ENCODE peak calls at places on chromosomes 6 and 20, in ten cellular contexts. One of them, this sample, is unnamed.

GRCh38 chr6:44012078-44012493 is 115.2 kb downstream of the MRPL14 start:
- DNase-seq in WERI-Rb-1: peak; percentile 1
- DNase-seq in activated T-helper 1 cell treated with anti-CD3 and anti-CD28 coated beads, Interleukin-2, amount 50 U/mL, for 16 hours: no peak
- DNase-seq in mesothelial cell of epicardium: no peak
- DNase-seq in A673: no peak
- DNase-seq in iPS-NIHi11: no peak
- DNase-seq in activated CD4-positive, alpha-beta T cell treated with anti-CD3 and anti-CD28 coated beads, Interleukin-2, amount 50 U/mL, for 4 hours: no peak
- DNase-seq in SHP77: no peak
- DNase-seq in HTR-8/SVneo: peak; percentile 39
- DNase-seq in AG09309: peak; percentile 95
- DNase-seq in this sample: no peak

GRCh38 chr6:95581073-95581472 is 3.7 kb downstream of the MANEA start:
- DNase-seq in AG09309: no peak
- DNase-seq in iPS-NIHi11: no peak
- DNase-seq in activated T-helper 1 cell treated with anti-CD3 and anti-CD28 coated beads, Interleukin-2, amount 50 U/mL, for 16 hours: no peak
- DNase-seq in A673: no peak
- DNase-seq in activated CD4-positive, alpha-beta T cell treated with anti-CD3 and anti-CD28 coated beads, Interleukin-2, amount 50 U/mL, for 4 hours: no peak
- DNase-seq in WERI-Rb-1: no peak
- DNase-seq in mesothelial cell of epicardium: no peak
- DNase-seq in HTR-8/SVneo: no peak
- DNase-seq in SHP77: peak; percentile 32
- DNase-seq in this sample: no peak

GRCh38 chr20:51938557-51939324 is 136.4 kb upstream of the SALL4 start:
- DNase-seq in HTR-8/SVneo: no peak
- DNase-seq in activated T-helper 1 cell treated with anti-CD3 and anti-CD28 coated beads, Interleukin-2, amount 50 U/mL, for 16 hours: no peak
- DNase-seq in SHP77: no peak
- DNase-seq in activated CD4-positive, alpha-beta T cell treated with anti-CD3 and anti-CD28 coated beads, Interleukin-2, amount 50 U/mL, for 4 hours: no peak
- DNase-seq in AG09309: no peak
- DNase-seq in iPS-NIHi11: no peak
- DNase-seq in mesothelial cell of epicardium: no peak
- DNase-seq in WERI-Rb-1: no peak
- DNase-seq in A673: peak; percentile 84
- DNase-seq in this sample: no peak

GRCh38 chr6:157269261-157269794 is 54.0 kb downstream of the TMEM242 start:
- DNase-seq in activated CD4-positive, alpha-beta T cell treated with anti-CD3 and anti-CD28 coated beads, Interleukin-2, amount 50 U/mL, for 4 hours: no peak
- DNase-seq in mesothelial cell of epicardium: peak; percentile 57
- DNase-seq in WERI-Rb-1: no peak
- DNase-seq in iPS-NIHi11: no peak
- DNase-seq in HTR-8/SVneo: peak; percentile 18
- DNase-seq in activated T-helper 1 cell treated with anti-CD3 and anti-CD28 coated beads, Interleukin-2, amount 50 U/mL, for 16 hours: no peak
- DNase-seq in AG09309: peak; percentile 31
- DNase-seq in SHP77: peak; percentile 53
- DNase-seq in A673: no peak
- DNase-seq in this sample: no peak

GRCh38 chr6:80633412-80633811 is 526.9 kb downstream of the BCKDHB start:
- DNase-seq in WERI-Rb-1: no peak
- DNase-seq in AG09309: no peak
- DNase-seq in mesothelial cell of epicardium: no peak
- DNase-seq in A673: no peak
- DNase-seq in HTR-8/SVneo: no peak
- DNase-seq in SHP77: no peak
- DNase-seq in activated T-helper 1 cell treated with anti-CD3 and anti-CD28 coated beads, Interleukin-2, amount 50 U/mL, for 16 hours: no peak
- DNase-seq in iPS-NIHi11: no peak
- DNase-seq in activated CD4-positive, alpha-beta T cell treated with anti-CD3 and anti-CD28 coated beads, Interleukin-2, amount 50 U/mL, for 4 hours: no peak
- DNase-seq in this sample: no peak

GRCh38 chr6:26199773-26200728 is 112.8 kb downstream of the HFE start:
- DNase-seq in HTR-8/SVneo: no peak
- DNase-seq in WERI-Rb-1: no peak
- DNase-seq in A673: peak; percentile 34
- DNase-seq in mesothelial cell of epicardium: no peak
- DNase-seq in AG09309: no peak
- DNase-seq in activated CD4-positive, alpha-beta T cell treated with anti-CD3 and anti-CD28 coated beads, Interleukin-2, amount 50 U/mL, for 4 hours: no peak
- DNase-seq in iPS-NIHi11: no peak
- DNase-seq in activated T-helper 1 cell treated with anti-CD3 and anti-CD28 coated beads, Interleukin-2, amount 50 U/mL, for 16 hours: no peak
- DNase-seq in SHP77: no peak
- DNase-seq in this sample: no peak

GRCh38 chr20:5073154-5074049 is 46.4 kb downstream of the PCNA start:
- DNase-seq in activated T-helper 1 cell treated with anti-CD3 and anti-CD28 coated beads, Interleukin-2, amount 50 U/mL, for 16 hours: no peak
- DNase-seq in AG09309: peak; percentile 43
- DNase-seq in mesothelial cell of epicardium: no peak
- DNase-seq in activated CD4-positive, alpha-beta T cell treated with anti-CD3 and anti-CD28 coated beads, Interleukin-2, amount 50 U/mL, for 4 hours: no peak
- DNase-seq in SHP77: peak; percentile 70
- DNase-seq in WERI-Rb-1: no peak
- DNase-seq in iPS-NIHi11: peak; percentile 46
- DNase-seq in A673: no peak
- DNase-seq in HTR-8/SVneo: peak; percentile 55
- DNase-seq in this sample: no peak

GRCh38 chr6:114445846-114446245 is 103.0 kb upstream of the HS3ST5 start:
- DNase-seq in AG09309: no peak
- DNase-seq in activated CD4-positive, alpha-beta T cell treated with anti-CD3 and anti-CD28 coated beads, Interleukin-2, amount 50 U/mL, for 4 hours: no peak
- DNase-seq in A673: no peak
- DNase-seq in iPS-NIHi11: no peak
- DNase-seq in mesothelial cell of epicardium: no peak
- DNase-seq in WERI-Rb-1: no peak
- DNase-seq in HTR-8/SVneo: no peak
- DNase-seq in activated T-helper 1 cell treated with anti-CD3 and anti-CD28 coated beads, Interleukin-2, amount 50 U/mL, for 16 hours: no peak
- DNase-seq in SHP77: no peak
- DNase-seq in this sample: no peak

GRCh38 chr6:143064996-143065683 is 4.5 kb downstream of the AIG1 start:
- DNase-seq in WERI-Rb-1: no peak
- DNase-seq in AG09309: no peak
- DNase-seq in SHP77: no peak
- DNase-seq in activated CD4-positive, alpha-beta T cell treated with anti-CD3 and anti-CD28 coated beads, Interleukin-2, amount 50 U/mL, for 4 hours: no peak
- DNase-seq in iPS-NIHi11: no peak
- DNase-seq in HTR-8/SVneo: no peak
- DNase-seq in mesothelial cell of epicardium: no peak
- DNase-seq in activated T-helper 1 cell treated with anti-CD3 and anti-CD28 coated beads, Interleukin-2, amount 50 U/mL, for 16 hours: no peak
- DNase-seq in A673: no peak
- DNase-seq in this sample: no peak

GRCh38 chr6:32539839-32540238 is 9.8 kb upstream of the HLA-DRB5 start:
- DNase-seq in AG09309: no peak
- DNase-seq in WERI-Rb-1: no peak
- DNase-seq in A673: no peak
- DNase-seq in HTR-8/SVneo: no peak
- DNase-seq in activated T-helper 1 cell treated with anti-CD3 and anti-CD28 coated beads, Interleukin-2, amount 50 U/mL, for 16 hours: no peak
- DNase-seq in activated CD4-positive, alpha-beta T cell treated with anti-CD3 and anti-CD28 coated beads, Interleukin-2, amount 50 U/mL, for 4 hours: no peak
- DNase-seq in SHP77: no peak
- DNase-seq in mesothelial cell of epicardium: no peak
- DNase-seq in iPS-NIHi11: no peak
- DNase-seq in this sample: no peak

GRCh38 chr6:116580198-116580597 is 8.9 kb downstream of the RWDD1 start:
- DNase-seq in activated T-helper 1 cell treated with anti-CD3 and anti-CD28 coated beads, Interleukin-2, amount 50 U/mL, for 16 hours: no peak
- DNase-seq in activated CD4-positive, alpha-beta T cell treated with anti-CD3 and anti-CD28 coated beads, Interleukin-2, amount 50 U/mL, for 4 hours: no peak
- DNase-seq in AG09309: peak; percentile 57
- DNase-seq in HTR-8/SVneo: no peak
- DNase-seq in A673: no peak
- DNase-seq in WERI-Rb-1: no peak
- DNase-seq in SHP77: no peak
- DNase-seq in mesothelial cell of epicardium: no peak
- DNase-seq in iPS-NIHi11: no peak
- DNase-seq in this sample: no peak

GRCh38 chr6:131917318-131917717 is 33.9 kb downstream of the CCN2 start:
- DNase-seq in mesothelial cell of epicardium: no peak
- DNase-seq in activated T-helper 1 cell treated with anti-CD3 and anti-CD28 coated beads, Interleukin-2, amount 50 U/mL, for 16 hours: no peak
- DNase-seq in AG09309: no peak
- DNase-seq in activated CD4-positive, alpha-beta T cell treated with anti-CD3 and anti-CD28 coated beads, Interleukin-2, amount 50 U/mL, for 4 hours: no peak
- DNase-seq in iPS-NIHi11: no peak
- DNase-seq in WERI-Rb-1: no peak
- DNase-seq in A673: no peak
- DNase-seq in SHP77: no peak
- DNase-seq in HTR-8/SVneo: no peak
- DNase-seq in this sample: no peak

GRCh38 chr6:125316621-125317020 is 14.9 kb upstream of the HDDC2 start:
- DNase-seq in HTR-8/SVneo: no peak
- DNase-seq in mesothelial cell of epicardium: no peak
- DNase-seq in activated T-helper 1 cell treated with anti-CD3 and anti-CD28 coated beads, Interleukin-2, amount 50 U/mL, for 16 hours: no peak
- DNase-seq in AG09309: no peak
- DNase-seq in activated CD4-positive, alpha-beta T cell treated with anti-CD3 and anti-CD28 coated beads, Interleukin-2, amount 50 U/mL, for 4 hours: no peak
- DNase-seq in A673: no peak
- DNase-seq in WERI-Rb-1: no peak
- DNase-seq in SHP77: no peak
- DNase-seq in iPS-NIHi11: no peak
- DNase-seq in this sample: no peak

GRCh38 chr6:149716181-149716580 is 1.7 kb downstream of the LATS1 start:
- DNase-seq in HTR-8/SVneo: no peak
- DNase-seq in activated CD4-positive, alpha-beta T cell treated with anti-CD3 and anti-CD28 coated beads, Interleukin-2, amount 50 U/mL, for 4 hours: no peak
- DNase-seq in WERI-Rb-1: no peak
- DNase-seq in activated T-helper 1 cell treated with anti-CD3 and anti-CD28 coated beads, Interleukin-2, amount 50 U/mL, for 16 hours: no peak
- DNase-seq in AG09309: no peak
- DNase-seq in mesothelial cell of epicardium: no peak
- DNase-seq in A673: no peak
- DNase-seq in iPS-NIHi11: no peak
- DNase-seq in SHP77: no peak
- DNase-seq in this sample: no peak

GRCh38 chr6:52890018-52890417 is 19.5 kb downstream of the GSTA3 start:
- DNase-seq in HTR-8/SVneo: no peak
- DNase-seq in mesothelial cell of epicardium: no peak
- DNase-seq in A673: no peak
- DNase-seq in activated CD4-positive, alpha-beta T cell treated with anti-CD3 and anti-CD28 coated beads, Interleukin-2, amount 50 U/mL, for 4 hours: no peak
- DNase-seq in WERI-Rb-1: no peak
- DNase-seq in activated T-helper 1 cell treated with anti-CD3 and anti-CD28 coated beads, Interleukin-2, amount 50 U/mL, for 16 hours: no peak
- DNase-seq in AG09309: no peak
- DNase-seq in SHP77: no peak
- DNase-seq in iPS-NIHi11: no peak
- DNase-seq in this sample: no peak

GRCh38 chr6:106747139-106747538 is 117.8 kb downstream of the QRSL1 start:
- DNase-seq in mesothelial cell of epicardium: no peak
- DNase-seq in AG09309: no peak
- DNase-seq in iPS-NIHi11: no peak
- DNase-seq in HTR-8/SVneo: no peak
- DNase-seq in activated T-helper 1 cell treated with anti-CD3 and anti-CD28 coated beads, Interleukin-2, amount 50 U/mL, for 16 hours: no peak
- DNase-seq in A673: no peak
- DNase-seq in WERI-Rb-1: no peak
- DNase-seq in activated CD4-positive, alpha-beta T cell treated with anti-CD3 and anti-CD28 coated beads, Interleukin-2, amount 50 U/mL, for 4 hours: no peak
- DNase-seq in SHP77: peak; percentile 92
- DNase-seq in this sample: no peak

GRCh38 chr6:79180082-79180481 is 54.4 kb downstream of the HMGN3 start:
- DNase-seq in activated T-helper 1 cell treated with anti-CD3 and anti-CD28 coated beads, Interleukin-2, amount 50 U/mL, for 16 hours: no peak
- DNase-seq in AG09309: no peak
- DNase-seq in mesothelial cell of epicardium: no peak
- DNase-seq in activated CD4-positive, alpha-beta T cell treated with anti-CD3 and anti-CD28 coated beads, Interleukin-2, amount 50 U/mL, for 4 hours: no peak
- DNase-seq in WERI-Rb-1: no peak
- DNase-seq in SHP77: no peak
- DNase-seq in A673: no peak
- DNase-seq in iPS-NIHi11: no peak
- DNase-seq in HTR-8/SVneo: no peak
- DNase-seq in this sample: no peak

GRCh38 chr6:141026504-141026903 is 1106.2 kb upstream of the GJE1 start:
- DNase-seq in activated CD4-positive, alpha-beta T cell treated with anti-CD3 and anti-CD28 coated beads, Interleukin-2, amount 50 U/mL, for 4 hours: no peak
- DNase-seq in A673: no peak
- DNase-seq in iPS-NIHi11: no peak
- DNase-seq in WERI-Rb-1: no peak
- DNase-seq in SHP77: no peak
- DNase-seq in mesothelial cell of epicardium: no peak
- DNase-seq in activated T-helper 1 cell treated with anti-CD3 and anti-CD28 coated beads, Interleukin-2, amount 50 U/mL, for 16 hours: no peak
- DNase-seq in HTR-8/SVneo: no peak
- DNase-seq in AG09309: no peak
- DNase-seq in this sample: no peak

This sample was measured in type B pancreatic cell.